ENCODE peak calls at places on chromosomes 1 and 21, in ten cellular contexts. One of them, this sample, is unnamed.

GRCh38 chr1:167666416-167666815 is 36.4 kb downstream of the RCSD1 start:
- DNase-seq in AG04449: peak; percentile 74
- DNase-seq in SHP77: no peak
- DNase-seq in foreskin melanocyte: no peak
- DNase-seq in EH: peak; percentile 85
- DNase-seq in brain microvascular endothelial cell: peak; percentile 84
- DNase-seq in activated T-helper 1 cell treated with anti-CD3 and anti-CD28 coated beads, Interleukin-12 subunit alpha, Interleukin-12 subunit beta, Interleukin-2, Interleukin-4 antibody, amounts not matched to agents 30 ng/mL and 10 ng/mL and 1 ng/mL, durations not matched to agents 14 hours and 24 hours and 36 hours: no peak
- DNase-seq in M059J: peak; percentile 69
- DNase-seq in GM20000: no peak
- DNase-seq in AML-193: no peak
- DNase-seq in this sample: peak; percentile 50

GRCh38 chr1:15678578-15678977 is 5.5 kb upstream of the PLEKHM2 start:
- DNase-seq in AG04449: peak; percentile 54
- DNase-seq in SHP77: no peak
- DNase-seq in foreskin melanocyte: peak; percentile 34
- DNase-seq in EH: peak; percentile 94
- DNase-seq in brain microvascular endothelial cell: peak; percentile 90
- DNase-seq in activated T-helper 1 cell treated with anti-CD3 and anti-CD28 coated beads, Interleukin-12 subunit alpha, Interleukin-12 subunit beta, Interleukin-2, Interleukin-4 antibody, amounts not matched to agents 30 ng/mL and 10 ng/mL and 1 ng/mL, durations not matched to agents 14 hours and 24 hours and 36 hours: no peak
- DNase-seq in M059J: peak; percentile 92
- DNase-seq in GM20000: no peak
- DNase-seq in AML-193: no peak
- DNase-seq in this sample: peak; percentile 89

GRCh38 chr1:59455206-59455605 is 158.3 kb downstream of the FGGY start:
- DNase-seq in AG04449: no peak
- DNase-seq in SHP77: no peak
- DNase-seq in foreskin melanocyte: no peak
- DNase-seq in EH: peak; percentile 83
- DNase-seq in brain microvascular endothelial cell: peak; percentile 32
- DNase-seq in activated T-helper 1 cell treated with anti-CD3 and anti-CD28 coated beads, Interleukin-12 subunit alpha, Interleukin-12 subunit beta, Interleukin-2, Interleukin-4 antibody, amounts not matched to agents 30 ng/mL and 10 ng/mL and 1 ng/mL, durations not matched to agents 14 hours and 24 hours and 36 hours: no peak
- DNase-seq in M059J: peak; percentile 80
- DNase-seq in GM20000: no peak
- DNase-seq in AML-193: no peak
- DNase-seq in this sample: peak; percentile 85

GRCh38 chr21:39523398-39523797 is 71.6 kb downstream of the SH3BGR start:
- DNase-seq in AG04449: no peak
- DNase-seq in SHP77: no peak
- DNase-seq in foreskin melanocyte: no peak
- DNase-seq in EH: no peak
- DNase-seq in brain microvascular endothelial cell: no peak
- DNase-seq in activated T-helper 1 cell treated with anti-CD3 and anti-CD28 coated beads, Interleukin-12 subunit alpha, Interleukin-12 subunit beta, Interleukin-2, Interleukin-4 antibody, amounts not matched to agents 30 ng/mL and 10 ng/mL and 1 ng/mL, durations not matched to agents 14 hours and 24 hours and 36 hours: no peak
- DNase-seq in M059J: no peak
- DNase-seq in GM20000: no peak
- DNase-seq in AML-193: no peak
- DNase-seq in this sample: no peak

GRCh38 chr1:66731462-66731861 is 20.8 kb upstream of the DYNLT5 start:
- DNase-seq in AG04449: no peak
- DNase-seq in SHP77: no peak
- DNase-seq in foreskin melanocyte: no peak
- DNase-seq in EH: no peak
- DNase-seq in brain microvascular endothelial cell: no peak
- DNase-seq in activated T-helper 1 cell treated with anti-CD3 and anti-CD28 coated beads, Interleukin-12 subunit alpha, Interleukin-12 subunit beta, Interleukin-2, Interleukin-4 antibody, amounts not matched to agents 30 ng/mL and 10 ng/mL and 1 ng/mL, durations not matched to agents 14 hours and 24 hours and 36 hours: no peak
- DNase-seq in M059J: peak; percentile 8
- DNase-seq in GM20000: no peak
- DNase-seq in AML-193: no peak
- DNase-seq in this sample: no peak

GRCh38 chr1:238581332-238581731 is 690.6 kb upstream of the ZP4 start:
- DNase-seq in AG04449: no peak
- DNase-seq in SHP77: no peak
- DNase-seq in foreskin melanocyte: no peak
- DNase-seq in EH: peak; percentile 7
- DNase-seq in brain microvascular endothelial cell: no peak
- DNase-seq in activated T-helper 1 cell treated with anti-CD3 and anti-CD28 coated beads, Interleukin-12 subunit alpha, Interleukin-12 subunit beta, Interleukin-2, Interleukin-4 antibody, amounts not matched to agents 30 ng/mL and 10 ng/mL and 1 ng/mL, durations not matched to agents 14 hours and 24 hours and 36 hours: no peak
- DNase-seq in M059J: peak; percentile 68
- DNase-seq in GM20000: no peak
- DNase-seq in AML-193: no peak
- DNase-seq in this sample: no peak

GRCh38 chr1:100034465-100034864 is 64.7 kb downstream of the SLC35A3 start:
- DNase-seq in AG04449: no peak
- DNase-seq in SHP77: peak; percentile 11
- DNase-seq in foreskin melanocyte: no peak
- DNase-seq in EH: peak; percentile 31
- DNase-seq in brain microvascular endothelial cell: no peak
- DNase-seq in activated T-helper 1 cell treated with anti-CD3 and anti-CD28 coated beads, Interleukin-12 subunit alpha, Interleukin-12 subunit beta, Interleukin-2, Interleukin-4 antibody, amounts not matched to agents 30 ng/mL and 10 ng/mL and 1 ng/mL, durations not matched to agents 14 hours and 24 hours and 36 hours: no peak
- DNase-seq in M059J: peak; percentile 33
- DNase-seq in GM20000: no peak
- DNase-seq in AML-193: peak; percentile 51
- DNase-seq in this sample: peak; percentile 57

GRCh38 chr1:107862064-107862463 is 102.9 kb downstream of the VAV3 start:
- DNase-seq in AG04449: no peak
- DNase-seq in SHP77: no peak
- DNase-seq in foreskin melanocyte: no peak
- DNase-seq in EH: no peak
- DNase-seq in brain microvascular endothelial cell: no peak
- DNase-seq in activated T-helper 1 cell treated with anti-CD3 and anti-CD28 coated beads, Interleukin-12 subunit alpha, Interleukin-12 subunit beta, Interleukin-2, Interleukin-4 antibody, amounts not matched to agents 30 ng/mL and 10 ng/mL and 1 ng/mL, durations not matched to agents 14 hours and 24 hours and 36 hours: no peak
- DNase-seq in M059J: no peak
- DNase-seq in GM20000: no peak
- DNase-seq in AML-193: no peak
- DNase-seq in this sample: no peak

GRCh38 chr1:40841602-40842001 is 20.6 kb downstream of the CITED4 start:
- DNase-seq in AG04449: no peak
- DNase-seq in SHP77: no peak
- DNase-seq in foreskin melanocyte: no peak
- DNase-seq in EH: no peak
- DNase-seq in brain microvascular endothelial cell: no peak
- DNase-seq in activated T-helper 1 cell treated with anti-CD3 and anti-CD28 coated beads, Interleukin-12 subunit alpha, Interleukin-12 subunit beta, Interleukin-2, Interleukin-4 antibody, amounts not matched to agents 30 ng/mL and 10 ng/mL and 1 ng/mL, durations not matched to agents 14 hours and 24 hours and 36 hours: no peak
- DNase-seq in M059J: no peak
- DNase-seq in GM20000: no peak
- DNase-seq in AML-193: no peak
- DNase-seq in this sample: no peak

GRCh38 chr1:95506736-95507404 is 272.9 kb downstream of the RWDD3 start:
- DNase-seq in AG04449: no peak
- DNase-seq in SHP77: no peak
- DNase-seq in foreskin melanocyte: no peak
- DNase-seq in EH: no peak
- DNase-seq in brain microvascular endothelial cell: no peak
- DNase-seq in activated T-helper 1 cell treated with anti-CD3 and anti-CD28 coated beads, Interleukin-12 subunit alpha, Interleukin-12 subunit beta, Interleukin-2, Interleukin-4 antibody, amounts not matched to agents 30 ng/mL and 10 ng/mL and 1 ng/mL, durations not matched to agents 14 hours and 24 hours and 36 hours: no peak
- DNase-seq in M059J: no peak
- DNase-seq in GM20000: no peak
- DNase-seq in AML-193: no peak
- DNase-seq in this sample: no peak

GRCh38 chr1:84573481-84573966 is 716 bp downstream of the CTBS start:
- DNase-seq in AG04449: no peak
- DNase-seq in SHP77: no peak
- DNase-seq in foreskin melanocyte: no peak
- DNase-seq in EH: no peak
- DNase-seq in brain microvascular endothelial cell: peak; percentile 1
- DNase-seq in activated T-helper 1 cell treated with anti-CD3 and anti-CD28 coated beads, Interleukin-12 subunit alpha, Interleukin-12 subunit beta, Interleukin-2, Interleukin-4 antibody, amounts not matched to agents 30 ng/mL and 10 ng/mL and 1 ng/mL, durations not matched to agents 14 hours and 24 hours and 36 hours: no peak
- DNase-seq in M059J: no peak
- DNase-seq in GM20000: peak; percentile 23
- DNase-seq in AML-193: no peak
- DNase-seq in this sample: peak; percentile 17

GRCh38 chr1:227869851-227870305 is 54.4 kb downstream of the PRSS38 start:
- DNase-seq in AG04449: no peak
- DNase-seq in SHP77: peak; percentile 34
- DNase-seq in foreskin melanocyte: peak; percentile 19
- DNase-seq in EH: peak; percentile 68
- DNase-seq in brain microvascular endothelial cell: no peak
- DNase-seq in activated T-helper 1 cell treated with anti-CD3 and anti-CD28 coated beads, Interleukin-12 subunit alpha, Interleukin-12 subunit beta, Interleukin-2, Interleukin-4 antibody, amounts not matched to agents 30 ng/mL and 10 ng/mL and 1 ng/mL, durations not matched to agents 14 hours and 24 hours and 36 hours: no peak
- DNase-seq in M059J: no peak
- DNase-seq in GM20000: no peak
- DNase-seq in AML-193: no peak
- DNase-seq in this sample: no peak

GRCh38 chr1:110875216-110875731 is 2.3 kb downstream of the CD53 start:
- DNase-seq in AG04449: no peak
- DNase-seq in SHP77: no peak
- DNase-seq in foreskin melanocyte: no peak
- DNase-seq in EH: no peak
- DNase-seq in brain microvascular endothelial cell: no peak
- DNase-seq in activated T-helper 1 cell treated with anti-CD3 and anti-CD28 coated beads, Interleukin-12 subunit alpha, Interleukin-12 subunit beta, Interleukin-2, Interleukin-4 antibody, amounts not matched to agents 30 ng/mL and 10 ng/mL and 1 ng/mL, durations not matched to agents 14 hours and 24 hours and 36 hours: peak; percentile 60
- DNase-seq in M059J: no peak
- DNase-seq in GM20000: peak; percentile 55
- DNase-seq in AML-193: peak; percentile 42
- DNase-seq in this sample: no peak

GRCh38 chr1:227417622-227418245 is 99.4 kb upstream of the CDC42BPA start:
- DNase-seq in AG04449: no peak
- DNase-seq in SHP77: no peak
- DNase-seq in foreskin melanocyte: no peak
- DNase-seq in EH: peak; percentile 24
- DNase-seq in brain microvascular endothelial cell: no peak
- DNase-seq in activated T-helper 1 cell treated with anti-CD3 and anti-CD28 coated beads, Interleukin-12 subunit alpha, Interleukin-12 subunit beta, Interleukin-2, Interleukin-4 antibody, amounts not matched to agents 30 ng/mL and 10 ng/mL and 1 ng/mL, durations not matched to agents 14 hours and 24 hours and 36 hours: no peak
- DNase-seq in M059J: no peak
- DNase-seq in GM20000: no peak
- DNase-seq in AML-193: no peak
- DNase-seq in this sample: peak; percentile 59

GRCh38 chr21:41451753-41452676 is 26.0 kb downstream of the MX1 start:
- DNase-seq in AG04449: no peak
- DNase-seq in SHP77: no peak
- DNase-seq in foreskin melanocyte: no peak
- DNase-seq in EH: no peak
- DNase-seq in brain microvascular endothelial cell: no peak
- DNase-seq in activated T-helper 1 cell treated with anti-CD3 and anti-CD28 coated beads, Interleukin-12 subunit alpha, Interleukin-12 subunit beta, Interleukin-2, Interleukin-4 antibody, amounts not matched to agents 30 ng/mL and 10 ng/mL and 1 ng/mL, durations not matched to agents 14 hours and 24 hours and 36 hours: no peak
- DNase-seq in M059J: no peak
- DNase-seq in GM20000: no peak
- DNase-seq in AML-193: no peak
- DNase-seq in this sample: no peak

GRCh38 chr1:227785094-227785811 is 30.2 kb upstream of the PRSS38 start:
- DNase-seq in AG04449: no peak
- DNase-seq in SHP77: no peak
- DNase-seq in foreskin melanocyte: no peak
- DNase-seq in EH: no peak
- DNase-seq in brain microvascular endothelial cell: no peak
- DNase-seq in activated T-helper 1 cell treated with anti-CD3 and anti-CD28 coated beads, Interleukin-12 subunit alpha, Interleukin-12 subunit beta, Interleukin-2, Interleukin-4 antibody, amounts not matched to agents 30 ng/mL and 10 ng/mL and 1 ng/mL, durations not matched to agents 14 hours and 24 hours and 36 hours: no peak
- DNase-seq in M059J: no peak
- DNase-seq in GM20000: no peak
- DNase-seq in AML-193: no peak
- DNase-seq in this sample: no peak

This sample was measured in fibroblast of lung.